ENCODE peak calls at places on chromosomes 16 and 17, in four cellular contexts. A, C, N and U are unnamed samples.

GRCh38 chr17:51257150-51258081 is 2.4 kb downstream of the MBTD1 start:
- DNase-seq in A (peak; percentile 56), C (no peak), N (no peak), U (no peak)

GRCh38 chr16:71726491-71727319 is 2.2 kb upstream of the PHLPP2 start:
- DNase-seq in A (no peak), C (no peak), N (no peak), U (no peak)

GRCh38 chr16:89268585-89268984 is 51.1 kb downstream of the ZNF778 start:
- DNase-seq in A (no peak), C (no peak), N (no peak), U (no peak)

GRCh38 chr17:48037036-48037881 is at the start of gene COPZ2:
- DNase-seq in A (peak; percentile 57), C (peak; percentile 51), N (no peak), U (no peak)

GRCh38 chr17:60149691-60150582 is at the start of gene CA4:
- DNase-seq in A (no peak), C (no peak), N (no peak), U (no peak)

GRCh38 chr16:56350491-56351405 is 74.6 kb downstream of the AMFR start:
- DNase-seq in A (no peak), C (no peak), N (peak; percentile 55), U (no peak)

GRCh38 chr16:8374586-8374985 is 215.7 kb downstream of the TMEM114 start:
- DNase-seq in A (no peak), C (no peak), N (no peak), U (no peak)

GRCh38 chr17:37312137-37312923 is 63.5 kb upstream of the C17orf78 start:
- DNase-seq in A (no peak), C (no peak), N (no peak), U (peak; percentile 21)

GRCh38 chr16:74592847-74593246 is 14.1 kb downstream of the GLG1 start:
- DNase-seq in A (no peak), C (no peak), N (no peak), U (no peak)

GRCh38 chr17:979539-980405 is at the start of gene NXN:
- DNase-seq in A (peak; percentile 56), C (peak; percentile 91), N (peak; percentile 75), U (peak; percentile 98)
- TF ChIP-seq CTCF in A (no peak), C (no peak), N (no peak), U (peak; percentile 44)

GRCh38 chr16:30585400-30586191 is at the start of gene ZNF785:
- DNase-seq in A (peak; percentile 99), C (peak; percentile 81), N (peak; percentile 95), U (peak; percentile 97)
- TF ChIP-seq CTCF in A (no peak), C (no peak), N (peak; percentile 74), U (peak; percentile 20)

GRCh38 chr17:28975634-28976033 is 24.3 kb upstream of the PHF12 start:
- DNase-seq in A (no peak), C (no peak), N (no peak), U (no peak)

GRCh38 chr17:28972437-28972836 is 21.1 kb upstream of the PHF12 start:
- DNase-seq in A (no peak), C (no peak), N (no peak), U (no peak)

GRCh38 chr17:28974451-28974850 is 23.1 kb upstream of the PHF12 start:
- DNase-seq in A (no peak), C (no peak), N (no peak), U (no peak)

GRCh38 chr17:28975031-28975430 is 23.7 kb upstream of the PHF12 start:
- DNase-seq in A (no peak), C (no peak), N (no peak), U (no peak)

DNA sequence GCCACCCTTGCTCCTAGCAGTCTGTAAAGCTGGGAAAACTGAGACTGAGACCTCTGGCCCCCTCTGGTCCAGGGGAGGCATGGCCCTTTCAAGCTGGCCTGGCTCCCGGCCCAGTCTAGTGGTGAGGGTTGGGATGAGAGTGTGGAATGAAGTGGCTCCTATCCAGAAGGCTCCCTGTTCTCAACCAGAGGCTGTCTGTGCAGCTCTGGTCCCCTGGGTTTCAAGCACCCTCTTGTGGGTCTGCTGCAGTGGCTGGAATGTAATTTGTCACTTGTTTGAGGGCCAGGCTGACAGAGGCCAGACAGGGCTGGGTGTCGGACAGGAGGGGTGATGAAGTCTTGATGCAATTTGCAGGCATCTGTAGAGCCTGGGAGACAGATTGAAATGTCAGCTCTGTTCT is 22.1 kb upstream of the PHF12 start:
- DNase-seq in A (peak; percentile 41), C (no peak), N (no peak), U (no peak)
- TF ChIP-seq CTCF in A (no peak), C (no peak), N (no peak), U (no peak)

GRCh38 chr16:67846320-67847063 is at the start of gene NUTF2:
- DNase-seq in A (peak; percentile 88), C (peak; percentile 91), N (peak; percentile 91), U (peak; percentile 98)
- TF ChIP-seq CTCF in A (no peak), C (no peak), N (no peak), U (no peak)

DNA sequence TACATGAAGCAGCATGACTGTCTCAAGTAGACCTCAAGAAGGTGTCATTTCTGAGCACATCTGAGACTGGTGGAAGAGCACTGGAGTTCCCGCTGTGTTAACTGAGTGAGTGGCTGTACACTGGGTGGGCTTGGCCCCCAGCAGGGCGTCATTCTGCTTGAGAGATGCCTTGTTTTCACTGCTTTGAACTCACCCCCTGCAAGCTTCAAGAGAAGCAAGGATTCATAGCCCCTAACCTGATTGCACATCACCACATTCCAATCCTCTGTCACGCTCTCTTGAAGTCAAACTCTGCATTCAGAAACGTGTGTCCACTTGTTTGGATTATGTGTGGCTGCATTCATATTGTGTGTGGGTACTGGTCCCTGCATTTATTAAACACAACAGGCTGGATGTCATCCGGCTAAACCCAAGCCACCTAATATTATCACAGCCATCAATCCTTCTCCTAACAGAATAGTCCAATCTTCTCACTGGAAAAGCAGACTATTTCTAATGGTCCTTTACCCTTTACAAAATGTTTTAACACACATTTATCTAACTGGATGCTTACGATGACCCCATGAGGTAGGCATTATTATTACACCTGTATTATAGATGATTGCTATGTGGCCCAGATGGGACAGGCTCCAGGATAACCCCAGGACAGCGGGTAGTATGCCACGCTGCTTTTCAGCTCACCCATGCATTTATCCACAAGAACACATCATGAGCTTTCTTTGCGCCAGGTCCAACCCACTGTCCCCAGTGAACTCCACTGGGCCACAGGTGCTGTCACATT is 76.3 kb downstream of the USP31 start:
- DNase-seq in A (peak; percentile 24), C (no peak), N (no peak), U (no peak)
- TF ChIP-seq CTCF in A (no peak), C (no peak), N (no peak), U (no peak)

GRCh38 chr16:70473446-70474319 is 19.3 kb downstream of the FCSK start:
- DNase-seq in A (no peak), C (no peak), N (no peak), U (no peak)
- TF ChIP-seq CTCF in A (no peak), C (no peak), N (no peak), U (no peak)

DNA sequence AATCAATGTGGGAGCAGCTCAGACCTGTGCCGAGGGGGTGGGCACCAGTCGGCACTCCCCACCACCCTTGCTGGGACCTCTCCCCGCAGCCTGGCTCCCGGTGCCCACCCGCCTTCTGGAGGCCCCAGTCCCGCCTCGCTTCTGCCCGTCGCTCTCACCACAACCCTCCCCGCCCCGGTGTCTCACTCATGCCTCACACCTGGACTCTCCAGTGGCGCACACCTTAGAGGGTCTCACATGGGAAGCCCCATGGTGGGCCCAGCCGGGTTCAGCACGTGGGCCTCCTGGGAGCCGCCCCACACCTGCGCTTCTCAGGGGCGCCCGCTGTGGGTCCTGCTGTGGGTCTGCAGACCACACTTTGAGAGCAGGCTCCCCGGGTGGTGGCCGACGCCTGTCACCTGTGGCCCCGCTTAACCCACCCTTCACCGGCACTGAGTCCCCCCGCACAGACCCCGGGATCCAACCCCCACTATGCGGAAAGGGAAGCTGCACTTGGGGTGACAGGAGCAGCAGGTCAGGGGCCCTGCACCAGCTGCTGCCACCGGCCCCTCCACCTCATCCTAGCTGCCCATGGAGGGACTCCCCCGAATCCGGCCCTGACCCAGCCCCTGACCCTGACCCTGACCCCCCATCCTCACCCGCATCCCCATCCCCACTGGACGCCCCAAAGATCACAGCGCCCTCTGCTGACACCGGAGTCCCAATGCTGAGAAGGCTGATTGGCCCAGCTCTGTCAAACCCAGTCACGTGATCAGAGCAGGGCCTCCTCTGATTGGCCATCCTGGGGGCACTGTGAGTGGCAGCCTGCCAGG is 27.4 kb upstream of the SLC38A10 start:
- DNase-seq in A (peak; percentile 41), C (no peak), N (no peak), U (no peak)
- TF ChIP-seq CTCF in A (peak; percentile 33), C (no peak), N (no peak), U (peak; percentile 17)

GRCh38 chr16:82370282-82370681 is 200.3 kb upstream of the MPHOSPH6 start:
- DNase-seq in A (no peak), C (no peak), N (no peak), U (no peak)

GRCh38 chr16:82363026-82363816 is 193.2 kb upstream of the MPHOSPH6 start:
- DNase-seq in A (no peak), C (no peak), N (no peak), U (peak; percentile 59)

GRCh38 chr16:82364690-82365089 is 194.7 kb upstream of the MPHOSPH6 start:
- DNase-seq in A (no peak), C (no peak), N (no peak), U (no peak)

GRCh38 chr16:82366462-82366861 is 196.4 kb upstream of the MPHOSPH6 start:
- DNase-seq in A (no peak), C (no peak), N (no peak), U (no peak)

GRCh38 chr16:82368041-82368440 is 198.0 kb upstream of the MPHOSPH6 start:
- DNase-seq in A (peak; percentile 1), C (no peak), N (peak; percentile 50), U (no peak)
- TF ChIP-seq CTCF in A (no peak), C (no peak), N (peak; percentile 49), U (peak; percentile 28)